ENCODE peak calls at places on chromosomes 12 and 14, in five cellular contexts. One of them, this sample, is unnamed.

GRCh38 chr12:123767613-123768012 is 5.5 kb downstream of the DNAH10 start:
- DNase-seq in foreskin fibroblast: no peak
- DNase-seq in lung: no peak
- DNase-seq in cardiac fibroblast: no peak
- DNase-seq in tibial artery: no peak
- DNase-seq in this sample: no peak

GRCh38 chr12:123532808-123533649 is 490 bp downstream of the RILPL1 start:
- DNase-seq in foreskin fibroblast: peak; percentile 64
- DNase-seq in lung: peak; percentile 37
- DNase-seq in cardiac fibroblast: peak; percentile 45
- DNase-seq in tibial artery: peak; percentile 41
- DNase-seq in this sample: no peak

GRCh38 chr14:99995700-99996356 is 69.4 kb upstream of the EVL start:
- DNase-seq in foreskin fibroblast: peak; percentile 75
- DNase-seq in lung: peak; percentile 67
- DNase-seq in cardiac fibroblast: peak; percentile 72
- DNase-seq in tibial artery: peak; percentile 75
- DNase-seq in this sample: no peak

GRCh38 chr12:3061129-3061857 is 15.9 kb upstream of the TSPAN9 start:
- DNase-seq in foreskin fibroblast: peak; percentile 84
- DNase-seq in lung: no peak
- DNase-seq in cardiac fibroblast: peak; percentile 44
- DNase-seq in tibial artery: no peak
- DNase-seq in this sample: no peak

GRCh38 chr14:71163842-71164500 is 256.7 kb downstream of the PCNX1 start:
- DNase-seq in foreskin fibroblast: no peak
- DNase-seq in lung: no peak
- DNase-seq in cardiac fibroblast: no peak
- DNase-seq in tibial artery: no peak
- DNase-seq in this sample: no peak

GRCh38 chr12:94329366-94329765 is 130.3 kb downstream of the CEP83 start:
- DNase-seq in foreskin fibroblast: no peak
- DNase-seq in lung: no peak
- DNase-seq in cardiac fibroblast: peak; percentile 19
- DNase-seq in tibial artery: no peak
- DNase-seq in this sample: no peak

GRCh38 chr12:86193931-86194330 is 62.3 kb downstream of the MGAT4C start:
- DNase-seq in foreskin fibroblast: peak; percentile 7
- DNase-seq in lung: no peak
- DNase-seq in cardiac fibroblast: peak; percentile 0
- DNase-seq in tibial artery: no peak
- DNase-seq in this sample: no peak

GRCh38 chr14:93002851-93003298 is 79.9 kb downstream of the CHGA start:
- DNase-seq in foreskin fibroblast: no peak
- DNase-seq in lung: no peak
- DNase-seq in cardiac fibroblast: no peak
- DNase-seq in tibial artery: no peak
- DNase-seq in this sample: no peak

GRCh38 chr12:80622271-80622670 is 85.2 kb upstream of the MYF6 start:
- DNase-seq in foreskin fibroblast: peak; percentile 44
- DNase-seq in lung: no peak
- DNase-seq in cardiac fibroblast: peak; percentile 55
- DNase-seq in tibial artery: no peak
- DNase-seq in this sample: no peak

GRCh38 chr12:67237231-67237630 is 31.9 kb upstream of the CAND1 start:
- DNase-seq in foreskin fibroblast: no peak
- DNase-seq in lung: no peak
- DNase-seq in cardiac fibroblast: no peak
- DNase-seq in tibial artery: no peak
- DNase-seq in this sample: no peak

GRCh38 chr12:103955811-103956514 is 9.7 kb upstream of the TDG start:
- DNase-seq in foreskin fibroblast: no peak
- DNase-seq in lung: no peak
- DNase-seq in cardiac fibroblast: peak; percentile 32
- DNase-seq in tibial artery: no peak
- DNase-seq in this sample: no peak

GRCh38 chr14:51616724-51617409 is 34.8 kb upstream of the FRMD6 start:
- DNase-seq in foreskin fibroblast: peak; percentile 95
- DNase-seq in lung: peak; percentile 37
- DNase-seq in cardiac fibroblast: peak; percentile 90
- DNase-seq in tibial artery: no peak
- DNase-seq in this sample: peak; percentile 71

GRCh38 chr12:11568762-11569478 is 80.6 kb upstream of the ETV6 start:
- DNase-seq in foreskin fibroblast: no peak
- DNase-seq in lung: no peak
- DNase-seq in cardiac fibroblast: no peak
- DNase-seq in tibial artery: no peak
- DNase-seq in this sample: no peak

GRCh38 chr12:121391619-121392324 is 8.1 kb upstream of the RNF34 start:
- DNase-seq in foreskin fibroblast: peak; percentile 79
- DNase-seq in lung: no peak
- DNase-seq in cardiac fibroblast: peak; percentile 58
- DNase-seq in tibial artery: peak; percentile 23
- DNase-seq in this sample: peak; percentile 30

GRCh38 chr12:132489078-132489601 is 811 bp upstream of the FBRSL1 start:
- DNase-seq in foreskin fibroblast: peak; percentile 31
- DNase-seq in lung: no peak
- DNase-seq in cardiac fibroblast: no peak
- DNase-seq in tibial artery: no peak
- DNase-seq in this sample: no peak

GRCh38 chr14:32480337-32480736 is 151.2 kb downstream of the AKAP6 start:
- DNase-seq in foreskin fibroblast: peak; percentile 44
- DNase-seq in lung: no peak
- DNase-seq in cardiac fibroblast: peak; percentile 27
- DNase-seq in tibial artery: no peak
- DNase-seq in this sample: no peak

DNA sequence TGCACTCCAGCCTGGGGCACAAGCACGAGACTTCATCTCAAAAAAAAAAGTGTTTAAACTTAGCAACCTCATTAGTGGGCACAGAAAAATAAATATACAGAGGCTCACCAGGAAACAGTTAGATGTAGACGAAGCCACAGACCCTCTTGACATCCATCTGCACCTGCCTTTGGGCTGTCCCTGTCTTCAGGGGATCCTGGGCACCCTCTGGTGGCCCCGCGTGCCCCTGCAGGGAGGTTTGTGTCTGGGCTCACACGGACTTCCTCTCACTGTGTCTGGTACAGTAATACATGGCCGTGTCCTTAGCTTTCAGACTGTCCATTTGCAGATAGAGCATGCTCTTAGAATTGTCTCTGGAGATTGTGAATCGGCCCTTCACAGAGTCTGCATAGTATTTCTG is 916.5 kb downstream of the TMEM121 start:
- DNase-seq in foreskin fibroblast: no peak
- DNase-seq in lung: no peak
- DNase-seq in cardiac fibroblast: no peak
- DNase-seq in tibial artery: no peak
- DNase-seq in this sample: no peak
- TF ChIP-seq CTCF in foreskin fibroblast: no peak
- TF ChIP-seq CTCF in lung: no peak
- TF ChIP-seq CTCF in cardiac fibroblast: no peak
- TF ChIP-seq CTCF in tibial artery: no peak
- TF ChIP-seq CTCF in this sample: no peak

GRCh38 chr12:33560653-33561208 is 121.1 kb upstream of the SYT10 start:
- DNase-seq in foreskin fibroblast: no peak
- DNase-seq in lung: no peak
- DNase-seq in cardiac fibroblast: no peak
- DNase-seq in tibial artery: no peak
- DNase-seq in this sample: no peak
- TF ChIP-seq CTCF in foreskin fibroblast: no peak
- TF ChIP-seq CTCF in lung: no peak
- TF ChIP-seq CTCF in cardiac fibroblast: no peak
- TF ChIP-seq CTCF in tibial artery: no peak
- TF ChIP-seq CTCF in this sample: no peak

GRCh38 chr14:104776961-104777807 is 18.4 kb downstream of the AKT1 start:
- DNase-seq in foreskin fibroblast: no peak
- DNase-seq in lung: no peak
- DNase-seq in cardiac fibroblast: no peak
- DNase-seq in tibial artery: no peak
- DNase-seq in this sample: no peak
- TF ChIP-seq CTCF in foreskin fibroblast: no peak
- TF ChIP-seq CTCF in lung: no peak
- TF ChIP-seq CTCF in cardiac fibroblast: no peak
- TF ChIP-seq CTCF in tibial artery: no peak
- TF ChIP-seq CTCF in this sample: no peak

GRCh38 chr14:29521526-29522137 is 406.0 kb downstream of the PRKD1 start:
- DNase-seq in foreskin fibroblast: peak; percentile 14
- DNase-seq in lung: no peak
- DNase-seq in cardiac fibroblast: peak; percentile 52
- DNase-seq in tibial artery: no peak
- DNase-seq in this sample: no peak
- TF ChIP-seq CTCF in foreskin fibroblast: peak; percentile 36
- TF ChIP-seq CTCF in lung: no peak
- TF ChIP-seq CTCF in cardiac fibroblast: peak; percentile 56
- TF ChIP-seq CTCF in tibial artery: no peak
- TF ChIP-seq CTCF in this sample: peak; percentile 4

GRCh38 chr12:72271741-72272661 is at the start of gene TRHDE:
- DNase-seq in foreskin fibroblast: peak; percentile 83
- DNase-seq in lung: no peak
- DNase-seq in cardiac fibroblast: peak; percentile 20
- DNase-seq in tibial artery: peak; percentile 21
- DNase-seq in this sample: no peak

GRCh38 chr12:72272731-72273498 is 745 bp downstream of the TRHDE start:
- DNase-seq in foreskin fibroblast: peak; percentile 72
- DNase-seq in lung: no peak
- DNase-seq in cardiac fibroblast: no peak
- DNase-seq in tibial artery: no peak
- DNase-seq in this sample: no peak

GRCh38 chr12:72269491-72269890 is 2.7 kb upstream of the TRHDE start:
- DNase-seq in foreskin fibroblast: no peak
- DNase-seq in lung: no peak
- DNase-seq in cardiac fibroblast: no peak
- DNase-seq in tibial artery: no peak
- DNase-seq in this sample: no peak

GRCh38 chr12:72270246-72270645 is 1.9 kb upstream of the TRHDE start:
- DNase-seq in foreskin fibroblast: no peak
- DNase-seq in lung: no peak
- DNase-seq in cardiac fibroblast: no peak
- DNase-seq in tibial artery: no peak
- DNase-seq in this sample: no peak

DNA sequence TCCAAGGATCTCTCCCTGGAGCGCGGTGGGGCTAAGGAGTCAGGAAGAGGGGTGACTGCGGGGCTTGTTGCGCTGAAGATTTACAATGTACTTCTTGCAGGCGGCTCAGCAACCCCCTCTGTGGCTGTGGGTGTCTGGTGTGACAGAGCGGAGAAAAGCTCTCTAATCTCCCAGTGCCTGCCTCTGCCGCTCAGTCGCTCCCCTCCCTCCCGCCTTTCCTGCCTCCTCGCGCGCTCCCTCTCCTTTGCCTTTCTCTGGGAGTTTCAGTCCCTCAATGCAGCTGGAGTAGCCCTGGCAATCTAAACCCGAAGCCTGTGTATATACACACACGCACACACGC is 799 bp upstream of the TRHDE start:
- DNase-seq in foreskin fibroblast: peak; percentile 76
- DNase-seq in lung: no peak
- DNase-seq in cardiac fibroblast: no peak
- DNase-seq in tibial artery: no peak
- DNase-seq in this sample: no peak
- TF ChIP-seq CTCF in foreskin fibroblast: no peak
- TF ChIP-seq CTCF in lung: no peak
- TF ChIP-seq CTCF in cardiac fibroblast: no peak
- TF ChIP-seq CTCF in tibial artery: no peak
- TF ChIP-seq CTCF in this sample: peak; percentile 17

GRCh38 chr12:55058082-55058481 is 38.3 kb downstream of the NEUROD4 start:
- DNase-seq in foreskin fibroblast: no peak
- DNase-seq in lung: no peak
- DNase-seq in cardiac fibroblast: no peak
- DNase-seq in tibial artery: no peak
- DNase-seq in this sample: no peak

GRCh38 chr12:55060470-55060869 is 40.7 kb downstream of the NEUROD4 start:
- DNase-seq in foreskin fibroblast: no peak
- DNase-seq in lung: no peak
- DNase-seq in cardiac fibroblast: no peak
- DNase-seq in tibial artery: no peak
- DNase-seq in this sample: no peak

GRCh38 chr12:55063291-55063690 is 43.5 kb downstream of the NEUROD4 start:
- DNase-seq in foreskin fibroblast: no peak
- DNase-seq in lung: no peak
- DNase-seq in cardiac fibroblast: no peak
- DNase-seq in tibial artery: no peak
- DNase-seq in this sample: no peak

GRCh38 chr12:55058776-55059175 is 39.0 kb downstream of the NEUROD4 start:
- DNase-seq in foreskin fibroblast: no peak
- DNase-seq in lung: no peak
- DNase-seq in cardiac fibroblast: no peak
- DNase-seq in tibial artery: no peak
- DNase-seq in this sample: no peak

GRCh38 chr12:55060970-55061543 is 41.3 kb downstream of the NEUROD4 start:
- DNase-seq in foreskin fibroblast: no peak
- DNase-seq in lung: no peak
- DNase-seq in cardiac fibroblast: no peak
- DNase-seq in tibial artery: no peak
- DNase-seq in this sample: no peak
- TF ChIP-seq CTCF in foreskin fibroblast: no peak
- TF ChIP-seq CTCF in lung: no peak
- TF ChIP-seq CTCF in cardiac fibroblast: no peak
- TF ChIP-seq CTCF in tibial artery: no peak
- TF ChIP-seq CTCF in this sample: no peak

DNA sequence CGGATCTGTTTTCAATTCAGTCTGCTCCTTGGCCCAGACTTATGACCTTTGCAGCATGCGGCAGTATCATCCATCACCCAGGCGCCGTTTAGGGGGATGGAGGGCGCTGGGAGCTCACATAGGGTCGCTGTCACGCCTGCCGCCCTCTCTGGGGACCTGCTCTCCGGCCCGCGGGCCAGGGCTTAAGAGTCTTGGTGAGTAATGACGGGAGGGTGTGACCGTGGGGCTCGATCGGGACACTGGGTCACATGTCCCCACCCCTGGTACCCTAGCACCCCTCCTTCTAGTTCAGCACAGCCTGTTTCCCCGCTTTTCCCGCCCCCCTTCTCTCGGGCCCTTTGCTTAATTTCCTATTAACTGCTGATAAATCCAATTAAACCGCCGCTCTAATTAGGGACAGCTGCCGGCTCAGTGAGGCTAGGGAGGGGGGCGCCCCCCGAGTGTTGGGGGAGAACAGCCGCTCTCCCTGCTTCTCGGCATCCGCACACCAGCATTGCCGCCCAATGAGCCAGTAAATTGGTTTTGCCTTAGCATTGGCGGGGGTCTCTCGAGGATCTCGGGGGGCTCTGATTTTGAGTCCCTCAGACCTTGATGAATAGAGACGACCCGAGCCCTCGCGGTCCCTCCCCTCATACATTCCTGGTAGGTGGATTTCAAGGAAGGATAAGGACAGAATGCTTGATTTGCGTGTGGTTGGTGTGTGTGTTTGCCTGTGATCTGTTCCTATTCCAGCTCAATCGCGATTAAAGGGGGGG is 9.3 kb downstream of the STAC3 start:
- DNase-seq in foreskin fibroblast: no peak
- DNase-seq in lung: no peak
- DNase-seq in cardiac fibroblast: no peak
- DNase-seq in tibial artery: peak; percentile 19
- DNase-seq in this sample: no peak
- TF ChIP-seq CTCF in foreskin fibroblast: no peak
- TF ChIP-seq CTCF in lung: no peak
- TF ChIP-seq CTCF in cardiac fibroblast: no peak
- TF ChIP-seq CTCF in tibial artery: no peak
- TF ChIP-seq CTCF in this sample: no peak

This sample was measured in AG09319.